ENCODE peak calls at places on chromosomes 7 and 10, in six cellular contexts. One of them, this sample, is unnamed.
A peak's percentile ranks its signal among the peaks of the same experiment; 100 is the strongest.

GRCh38 chr7:45402480-45403218 is 171.5 kb upstream of the ADCY1 start:
- DNase-seq in esophagus squamous epithelium: no peak
- DNase-seq in lower lobe of right lung: no peak
- DNase-seq in neural progenitor cell: no peak
- DNase-seq in SK-N-SH: no peak
- DNase-seq in PC-9: no peak
- DNase-seq in this sample: no peak

GRCh38 chr7:11437987-11438386 is 394.0 kb downstream of the THSD7A start:
- DNase-seq in esophagus squamous epithelium: no peak
- DNase-seq in lower lobe of right lung: no peak
- DNase-seq in neural progenitor cell: no peak
- DNase-seq in SK-N-SH: no peak
- DNase-seq in PC-9: no peak
- DNase-seq in this sample: no peak

GRCh38 chr7:153034791-153035190 is 275.2 kb downstream of the ACTR3B start:
- DNase-seq in SK-N-SH: no peak
- DNase-seq in lower lobe of right lung: no peak
- DNase-seq in PC-9: no peak
- DNase-seq in esophagus squamous epithelium: no peak
- DNase-seq in neural progenitor cell: no peak
- DNase-seq in this sample: no peak

GRCh38 chr7:155517969-155518368 is 28.4 kb downstream of the CNPY1 start:
- DNase-seq in esophagus squamous epithelium: no peak
- DNase-seq in neural progenitor cell: no peak
- DNase-seq in PC-9: no peak
- DNase-seq in lower lobe of right lung: no peak
- DNase-seq in SK-N-SH: no peak
- DNase-seq in this sample: no peak

GRCh38 chr10:22737587-22737986 is 23.2 kb upstream of the PIP4K2A start:
- DNase-seq in SK-N-SH: no peak
- DNase-seq in PC-9: no peak
- DNase-seq in lower lobe of right lung: no peak
- DNase-seq in neural progenitor cell: no peak
- DNase-seq in esophagus squamous epithelium: no peak
- DNase-seq in this sample: no peak

GRCh38 chr10:22433875-22434274 is 88.6 kb downstream of the SPAG6 start:
- DNase-seq in PC-9: no peak
- DNase-seq in neural progenitor cell: no peak
- DNase-seq in esophagus squamous epithelium: no peak
- DNase-seq in lower lobe of right lung: no peak
- DNase-seq in SK-N-SH: no peak
- DNase-seq in this sample: no peak

GRCh38 chr7:102424787-102425218 is 8.6 kb upstream of the ORAI2 start:
- DNase-seq in PC-9: no peak
- DNase-seq in SK-N-SH: no peak
- DNase-seq in neural progenitor cell: no peak
- DNase-seq in lower lobe of right lung: peak; percentile 64
- DNase-seq in esophagus squamous epithelium: no peak
- DNase-seq in this sample: no peak

GRCh38 chr7:54841772-54842707 is 83.0 kb upstream of the SEC61G start:
- DNase-seq in SK-N-SH: no peak
- DNase-seq in lower lobe of right lung: peak; percentile 54
- DNase-seq in PC-9: peak; percentile 21
- DNase-seq in esophagus squamous epithelium: no peak
- DNase-seq in neural progenitor cell: peak; percentile 19
- DNase-seq in this sample: no peak

GRCh38 chr7:65827366-65827765 is 45.5 kb upstream of the VKORC1L1 start:
- DNase-seq in PC-9: no peak
- DNase-seq in neural progenitor cell: no peak
- DNase-seq in SK-N-SH: no peak
- DNase-seq in esophagus squamous epithelium: no peak
- DNase-seq in lower lobe of right lung: no peak
- DNase-seq in this sample: no peak

GRCh38 chr10:103564799-103565365 is 71.4 kb downstream of the NEURL1 start:
- DNase-seq in neural progenitor cell: peak; percentile 77
- DNase-seq in PC-9: no peak
- DNase-seq in lower lobe of right lung: no peak
- DNase-seq in SK-N-SH: peak; percentile 83
- DNase-seq in esophagus squamous epithelium: no peak
- DNase-seq in this sample: no peak

GRCh38 chr10:72334832-72335393 is 19.8 kb downstream of the DNAJB12 start:
- DNase-seq in esophagus squamous epithelium: peak; percentile 74
- DNase-seq in lower lobe of right lung: peak; percentile 93
- DNase-seq in neural progenitor cell: no peak
- DNase-seq in SK-N-SH: peak; percentile 56
- DNase-seq in PC-9: peak; percentile 88
- DNase-seq in this sample: peak; percentile 98

GRCh38 chr7:75823198-75823910 is 9.7 kb upstream of the CCL24 start:
- DNase-seq in neural progenitor cell: no peak
- DNase-seq in lower lobe of right lung: no peak
- DNase-seq in SK-N-SH: no peak
- DNase-seq in PC-9: peak; percentile 15
- DNase-seq in esophagus squamous epithelium: no peak
- DNase-seq in this sample: no peak

GRCh38 chr10:73287441-73287840 is 35.0 kb upstream of the MRPS16 start:
- DNase-seq in SK-N-SH: no peak
- DNase-seq in esophagus squamous epithelium: no peak
- DNase-seq in lower lobe of right lung: no peak
- DNase-seq in PC-9: no peak
- DNase-seq in neural progenitor cell: no peak
- DNase-seq in this sample: no peak

GRCh38 chr7:120272261-120272895 is 597 bp upstream of the KCND2 start:
- DNase-seq in PC-9: peak; percentile 39
- DNase-seq in neural progenitor cell: peak; percentile 81
- DNase-seq in lower lobe of right lung: no peak
- DNase-seq in esophagus squamous epithelium: no peak
- DNase-seq in SK-N-SH: peak; percentile 72
- DNase-seq in this sample: no peak

GRCh38 chr10:61628875-61629513 is 33.7 kb upstream of the CABCOCO1 start:
- DNase-seq in lower lobe of right lung: no peak
- DNase-seq in esophagus squamous epithelium: no peak
- DNase-seq in SK-N-SH: no peak
- DNase-seq in neural progenitor cell: no peak
- DNase-seq in PC-9: peak; percentile 27
- DNase-seq in this sample: peak; percentile 18

GRCh38 chr10:110918633-110919348 is at the start of gene BBIP1:
- DNase-seq in esophagus squamous epithelium: peak; percentile 79
- DNase-seq in lower lobe of right lung: no peak
- DNase-seq in PC-9: no peak
- DNase-seq in neural progenitor cell: no peak
- DNase-seq in SK-N-SH: peak; percentile 89
- DNase-seq in this sample: no peak
- H3K4me1 ChIP-seq in esophagus squamous epithelium: peaks cover 45% of the 10 kb centered on the region
- H3K4me1 ChIP-seq in lower lobe of right lung: peaks cover 39% of the 10 kb centered on the region
- H3K4me1 ChIP-seq in PC-9: peaks cover 24% of the 10 kb centered on the region
- H3K4me1 ChIP-seq in neural progenitor cell: peaks cover 19% of the 10 kb centered on the region
- H3K4me1 ChIP-seq in SK-N-SH: peaks cover 23% of the 10 kb centered on the region
- H3K4me1 ChIP-seq in this sample: no peaks in the 10 kb centered on the region

DNA sequence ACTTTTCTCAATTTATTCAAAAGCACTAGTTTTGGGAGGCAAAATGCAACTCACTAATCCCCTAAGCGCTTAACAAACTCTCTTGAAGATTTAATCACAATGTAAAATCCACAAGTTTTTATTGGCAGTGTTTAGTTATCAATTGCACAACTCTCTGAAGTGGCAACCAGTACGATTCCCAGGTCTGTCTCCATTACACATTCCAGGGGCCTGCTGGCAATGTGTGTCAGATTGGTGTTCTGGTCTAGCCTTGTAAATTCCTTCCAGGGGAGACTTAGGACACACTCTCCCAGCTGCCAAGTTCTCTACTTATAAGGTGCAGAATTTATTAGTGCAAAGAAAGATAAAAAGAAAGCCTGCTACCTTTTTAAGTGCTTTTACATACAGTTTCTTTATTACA is 164.7 kb upstream of the HPS1 start:
- DNase-seq in lower lobe of right lung: no peak
- DNase-seq in PC-9: no peak
- DNase-seq in SK-N-SH: no peak
- DNase-seq in neural progenitor cell: no peak
- DNase-seq in esophagus squamous epithelium: no peak
- DNase-seq in this sample: no peak
- H3K4me1 ChIP-seq in lower lobe of right lung: no peaks in the 10 kb centered on the region
- H3K4me1 ChIP-seq in PC-9: no peaks in the 10 kb centered on the region
- H3K4me1 ChIP-seq in SK-N-SH: no peaks in the 10 kb centered on the region
- H3K4me1 ChIP-seq in neural progenitor cell: peaks cover 15% of the 10 kb centered on the region
- H3K4me1 ChIP-seq in esophagus squamous epithelium: no peaks in the 10 kb centered on the region
- H3K4me1 ChIP-seq in this sample: no peaks in the 10 kb centered on the region

DNA sequence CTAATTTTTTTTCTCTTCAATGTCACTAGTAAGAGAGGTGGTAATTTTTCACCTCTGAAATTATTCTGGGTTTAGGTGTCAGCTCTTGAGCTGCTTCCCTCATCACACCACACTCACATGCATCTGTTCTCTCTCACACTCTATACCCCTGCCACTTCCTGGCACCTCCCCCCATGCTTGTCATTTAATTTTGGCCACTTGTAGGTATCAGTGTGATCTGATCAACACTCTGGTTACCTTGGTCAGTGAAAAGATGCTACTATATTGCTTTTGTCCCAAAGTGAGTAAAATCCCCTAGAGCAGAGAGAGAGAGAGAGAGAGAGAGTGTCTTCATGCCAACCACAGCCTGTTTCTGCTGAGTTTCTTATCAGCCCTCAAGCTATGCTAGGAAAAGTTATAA is 42.5 kb downstream of the STK17A start:
- DNase-seq in SK-N-SH: no peak
- DNase-seq in neural progenitor cell: no peak
- DNase-seq in lower lobe of right lung: no peak
- DNase-seq in esophagus squamous epithelium: no peak
- DNase-seq in PC-9: no peak
- DNase-seq in this sample: no peak
- H3K4me1 ChIP-seq in SK-N-SH: peaks cover 35% of the 10 kb centered on the region
- H3K4me1 ChIP-seq in neural progenitor cell: no peaks in the 10 kb centered on the region
- H3K4me1 ChIP-seq in lower lobe of right lung: peaks cover 9% of the 10 kb centered on the region
- H3K4me1 ChIP-seq in esophagus squamous epithelium: peaks cover 5% of the 10 kb centered on the region
- H3K4me1 ChIP-seq in PC-9: no peaks in the 10 kb centered on the region
- H3K4me1 ChIP-seq in this sample: no peaks in the 10 kb centered on the region

GRCh38 chr7:99124636-99125504 is 19.0 kb downstream of the SMURF1 start:
- DNase-seq in neural progenitor cell: no peak
- DNase-seq in esophagus squamous epithelium: no peak
- DNase-seq in SK-N-SH: no peak
- DNase-seq in PC-9: peak; percentile 60
- DNase-seq in lower lobe of right lung: no peak
- DNase-seq in this sample: no peak
- H3K4me1 ChIP-seq in neural progenitor cell: peaks cover 20% of the 10 kb centered on the region
- H3K4me1 ChIP-seq in esophagus squamous epithelium: peaks cover 100% of the 10 kb centered on the region
- H3K4me1 ChIP-seq in SK-N-SH: peaks cover 16% of the 10 kb centered on the region
- H3K4me1 ChIP-seq in PC-9: peaks cover 72% of the 10 kb centered on the region
- H3K4me1 ChIP-seq in lower lobe of right lung: peaks cover 90% of the 10 kb centered on the region
- H3K4me1 ChIP-seq in this sample: peaks cover 6% of the 10 kb centered on the region

GRCh38 chr7:100629117-100629711 is 12.1 kb downstream of the TFR2 start:
- DNase-seq in PC-9: peak; percentile 66
- DNase-seq in esophagus squamous epithelium: no peak
- DNase-seq in lower lobe of right lung: no peak
- DNase-seq in SK-N-SH: peak; percentile 86
- DNase-seq in neural progenitor cell: peak; percentile 77
- DNase-seq in this sample: no peak

GRCh38 chr7:100626530-100627237 is 14.3 kb downstream of the MOSPD3 start:
- DNase-seq in neural progenitor cell: peak; percentile 89
- DNase-seq in esophagus squamous epithelium: no peak
- DNase-seq in SK-N-SH: peak; percentile 100
- DNase-seq in lower lobe of right lung: peak; percentile 87
- DNase-seq in PC-9: peak; percentile 80
- DNase-seq in this sample: peak; percentile 80

GRCh38 chr7:100626055-100626454 is 13.7 kb downstream of the MOSPD3 start:
- DNase-seq in PC-9: no peak
- DNase-seq in esophagus squamous epithelium: no peak
- DNase-seq in SK-N-SH: no peak
- DNase-seq in lower lobe of right lung: no peak
- DNase-seq in neural progenitor cell: no peak
- DNase-seq in this sample: no peak

GRCh38 chr7:100630066-100630465 is 11.3 kb downstream of the TFR2 start:
- DNase-seq in PC-9: no peak
- DNase-seq in lower lobe of right lung: no peak
- DNase-seq in SK-N-SH: no peak
- DNase-seq in esophagus squamous epithelium: no peak
- DNase-seq in neural progenitor cell: no peak
- DNase-seq in this sample: no peak

DNA sequence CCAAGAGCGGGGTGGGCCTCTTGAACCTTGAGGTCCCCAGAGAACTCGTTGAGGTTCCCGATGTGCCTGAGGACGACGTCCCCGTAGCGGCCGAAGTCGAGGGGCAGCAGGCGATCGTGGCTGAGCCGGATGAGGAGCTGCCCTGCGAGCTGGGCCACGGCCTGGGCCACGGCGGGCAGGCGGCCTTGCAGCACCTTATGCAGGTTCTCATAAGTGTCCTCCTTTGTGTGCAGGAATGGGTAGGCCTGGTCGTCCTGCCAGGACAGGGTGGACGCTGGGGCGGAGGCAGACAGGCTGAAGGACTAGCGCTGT is 14.2 kb downstream of the TFR2 start:
- DNase-seq in esophagus squamous epithelium: no peak
- DNase-seq in PC-9: no peak
- DNase-seq in SK-N-SH: no peak
- DNase-seq in lower lobe of right lung: no peak
- DNase-seq in neural progenitor cell: no peak
- DNase-seq in this sample: no peak
- H3K4me1 ChIP-seq in esophagus squamous epithelium: peaks cover 20% of the 10 kb centered on the region
- H3K4me1 ChIP-seq in PC-9: peaks cover 9% of the 10 kb centered on the region
- H3K4me1 ChIP-seq in SK-N-SH: no peaks in the 10 kb centered on the region
- H3K4me1 ChIP-seq in lower lobe of right lung: peaks cover 6% of the 10 kb centered on the region
- H3K4me1 ChIP-seq in neural progenitor cell: no peaks in the 10 kb centered on the region
- H3K4me1 ChIP-seq in this sample: no peaks in the 10 kb centered on the region

GRCh38 chr7:2814682-2815522 is 29.2 kb downstream of the GNA12 start:
- DNase-seq in SK-N-SH: no peak
- DNase-seq in PC-9: no peak
- DNase-seq in lower lobe of right lung: no peak
- DNase-seq in esophagus squamous epithelium: no peak
- DNase-seq in neural progenitor cell: peak; percentile 48
- DNase-seq in this sample: no peak

GRCh38 chr7:2812831-2813230 is 31.3 kb downstream of the GNA12 start:
- DNase-seq in SK-N-SH: no peak
- DNase-seq in esophagus squamous epithelium: no peak
- DNase-seq in lower lobe of right lung: no peak
- DNase-seq in PC-9: no peak
- DNase-seq in neural progenitor cell: no peak
- DNase-seq in this sample: no peak

GRCh38 chr7:2815523-2816240 is 28.4 kb downstream of the GNA12 start:
- DNase-seq in PC-9: no peak
- DNase-seq in esophagus squamous epithelium: no peak
- DNase-seq in lower lobe of right lung: no peak
- DNase-seq in neural progenitor cell: no peak
- DNase-seq in SK-N-SH: no peak
- DNase-seq in this sample: no peak

GRCh38 chr7:2813350-2814185 is 30.5 kb downstream of the GNA12 start:
- DNase-seq in SK-N-SH: no peak
- DNase-seq in lower lobe of right lung: no peak
- DNase-seq in esophagus squamous epithelium: no peak
- DNase-seq in neural progenitor cell: no peak
- DNase-seq in PC-9: no peak
- DNase-seq in this sample: peak; percentile 27

GRCh38 chr7:2814186-2814530 is 29.9 kb downstream of the GNA12 start:
- DNase-seq in PC-9: no peak
- DNase-seq in esophagus squamous epithelium: no peak
- DNase-seq in lower lobe of right lung: no peak
- DNase-seq in neural progenitor cell: no peak
- DNase-seq in SK-N-SH: no peak
- DNase-seq in this sample: peak; percentile 27
- H3K4me1 ChIP-seq in PC-9: peaks cover 68% of the 10 kb centered on the region
- H3K4me1 ChIP-seq in esophagus squamous epithelium: peaks cover 41% of the 10 kb centered on the region
- H3K4me1 ChIP-seq in lower lobe of right lung: peaks cover 37% of the 10 kb centered on the region
- H3K4me1 ChIP-seq in neural progenitor cell: peaks cover 12% of the 10 kb centered on the region
- H3K4me1 ChIP-seq in SK-N-SH: peaks cover 9% of the 10 kb centered on the region
- H3K4me1 ChIP-seq in this sample: peaks cover 5% of the 10 kb centered on the region

GRCh38 chr10:132516771-132517725 is 20.5 kb upstream of the INPP5A start:
- DNase-seq in lower lobe of right lung: peak; percentile 88
- DNase-seq in esophagus squamous epithelium: no peak
- DNase-seq in neural progenitor cell: peak; percentile 55
- DNase-seq in PC-9: peak; percentile 86
- DNase-seq in SK-N-SH: peak; percentile 85
- DNase-seq in this sample: peak; percentile 85
- H3K4me1 ChIP-seq in lower lobe of right lung: peaks cover 70% of the 10 kb centered on the region
- H3K4me1 ChIP-seq in esophagus squamous epithelium: peaks cover 68% of the 10 kb centered on the region
- H3K4me1 ChIP-seq in neural progenitor cell: peaks cover 28% of the 10 kb centered on the region
- H3K4me1 ChIP-seq in PC-9: peaks cover 26% of the 10 kb centered on the region
- H3K4me1 ChIP-seq in SK-N-SH: peaks cover 26% of the 10 kb centered on the region
- H3K4me1 ChIP-seq in this sample: peaks cover 30% of the 10 kb centered on the region